ENCODE peak calls at places on chromosomes 2 and 18, in six cellular contexts. G, U, E, C, Q and H are unnamed samples.
A peak's percentile ranks its signal among the peaks of the same experiment; 100 is the strongest.

GRCh38 chr2:108958002-108958401 is 31.0 kb downstream of the EDAR start:
- DNase-seq in C (no peak), G (no peak), E (no peak), U (no peak), Q (no peak), H (no peak)

GRCh38 chr2:16330571-16331351 is 334.9 kb downstream of the CYRIA start:
- DNase-seq in U (peak; percentile 51), G (no peak), E (no peak), C (peak; percentile 8), Q (no peak), H (peak; percentile 76)

GRCh38 chr2:221570321-221571107 is 1.6 kb downstream of the EPHA4 start:
- DNase-seq in C (peak; percentile 34), U (peak; percentile 59), E (no peak), Q (no peak), G (peak; percentile 31), H (peak; percentile 54)

GRCh38 chr2:60453301-60453700 is 100.2 kb downstream of the BCL11A start:
- DNase-seq in C (no peak), U (peak; percentile 92), E (peak; percentile 62), Q (no peak), G (no peak), H (peak; percentile 54)

GRCh38 chr2:198309673-198310280 is 505.4 kb downstream of the PLCL1 start:
- DNase-seq in U (peak; percentile 50), C (peak; percentile 52), Q (peak; percentile 21), E (no peak), G (peak; percentile 38), H (peak; percentile 57)

GRCh38 chr2:4604767-4605166 is 901.4 kb downstream of the DCDC2C start:
- DNase-seq in E (no peak), U (peak; percentile 37), Q (no peak), G (no peak), C (no peak), H (no peak)

GRCh38 chr2:171723724-171724683 is 36.7 kb downstream of the DYNC1I2 start:
- DNase-seq in U (peak; percentile 42), Q (no peak), G (peak; percentile 79), C (no peak), E (peak; percentile 1), H (peak; percentile 26)

GRCh38 chr18:79609021-79609461 is 70.6 kb upstream of the CTDP1 start:
- DNase-seq in G (no peak), U (no peak), C (no peak), E (no peak), Q (no peak), H (no peak)

GRCh38 chr2:186559848-186560247 is 30.0 kb upstream of the ITGAV start:
- DNase-seq in Q (no peak), G (no peak), U (no peak), E (no peak), C (no peak), H (no peak)

GRCh38 chr2:174158003-174158402 is 90.3 kb downstream of the OLA1 start:
- DNase-seq in Q (peak; percentile 47), U (peak; percentile 65), C (peak; percentile 38), E (no peak), G (no peak), H (peak; percentile 20)

GRCh38 chr2:158502984-158503383 is 46.2 kb downstream of the PKP4 start:
- DNase-seq in Q (peak; percentile 46), G (peak; percentile 83), E (no peak), U (no peak), C (peak; percentile 47), H (no peak)

GRCh38 chr18:60112369-60112768 is 212.6 kb downstream of the PMAIP1 start:
- DNase-seq in Q (no peak), G (no peak), U (no peak), C (no peak), E (no peak), H (no peak)

GRCh38 chr2:128416781-128417180 is 98.1 kb upstream of the HS6ST1 start:
- DNase-seq in E (no peak), Q (no peak), U (no peak), C (no peak), G (no peak), H (no peak)

GRCh38 chr2:56314809-56315208 is 131.0 kb downstream of the CCDC85A start:
- DNase-seq in U (no peak), C (no peak), Q (no peak), E (no peak), G (no peak), H (no peak)

GRCh38 chr18:57767259-57768050 is 35.7 kb downstream of the ATP8B1 start:
- DNase-seq in G (no peak), U (no peak), E (no peak), C (no peak), Q (no peak), H (no peak)

GRCh38 chr18:57759650-57760049 is 43.5 kb downstream of the ATP8B1 start:
- DNase-seq in Q (peak; percentile 82), E (no peak), C (peak; percentile 47), U (no peak), G (no peak), H (no peak)

GRCh38 chr18:57762686-57763085 is 40.4 kb downstream of the ATP8B1 start:
- DNase-seq in Q (peak; percentile 33), E (no peak), G (no peak), U (no peak), C (no peak), H (no peak)

GRCh38 chr18:57768557-57769326 is 34.4 kb downstream of the ATP8B1 start:
- DNase-seq in E (no peak), C (no peak), Q (no peak), G (peak; percentile 61), U (no peak), H (no peak)

DNA sequence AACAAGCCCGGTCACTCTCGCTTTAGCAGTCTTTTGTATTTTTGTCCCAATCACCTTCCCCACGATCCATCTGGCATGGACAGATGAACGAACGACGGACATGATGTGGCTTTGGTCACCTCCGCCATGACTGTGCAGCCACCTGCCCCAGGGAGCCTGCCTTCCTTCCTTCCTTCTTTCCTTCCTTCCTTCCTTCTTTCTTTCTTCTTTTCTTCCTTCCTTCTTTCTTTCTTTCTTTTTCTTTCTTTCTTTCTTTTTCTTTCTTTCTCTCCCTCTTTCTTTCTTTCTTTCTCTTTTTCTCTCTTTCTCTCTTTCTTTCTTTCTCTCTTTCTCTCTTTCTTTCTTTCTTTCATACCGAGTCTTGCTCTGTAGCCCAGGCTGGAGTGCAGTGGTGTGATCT is 39.0 kb downstream of the ATP8B1 start:
- DNase-seq in G (no peak), U (no peak), E (no peak), Q (no peak), C (no peak), H (no peak)
- H3K14ac ChIP-seq in G (no peak overlapping the region), U (no peak overlapping the region), E (no peak overlapping the region), Q (no peak overlapping the region), C (no peak overlapping the region), H (no peak overlapping the region)

GRCh38 chr18:58784601-58785137 is 80.0 kb upstream of the ZNF532 start:
- DNase-seq in E (no peak), U (peak; percentile 50), C (peak; percentile 37), G (no peak), Q (peak; percentile 42), H (no peak)
- H3K4ac ChIP-seq in E (no peak overlapping the region), U (no peak overlapping the region), C (peak overlapping the region; percentile 88), G (peak overlapping the region; percentile 80), Q (peak overlapping the region; percentile 89), H (no peak overlapping the region)

GRCh38 chr2:102432386-102432785 is 9.4 kb downstream of the IL18RAP start:
- DNase-seq in G (no peak), U (no peak), E (no peak), C (no peak), Q (peak; percentile 32), H (no peak)
- H3K14ac ChIP-seq in G (no peak overlapping the region), U (no peak overlapping the region), E (no peak overlapping the region), C (no peak overlapping the region), Q (no peak overlapping the region), H (no peak overlapping the region)

GRCh38 chr2:63668000-63668399 is 79.2 kb downstream of the MDH1 start:
- DNase-seq in E (no peak), U (no peak), C (no peak), Q (no peak), G (no peak), H (no peak)
- H3K4ac ChIP-seq in E (no peak overlapping the region), U (no peak overlapping the region), C (no peak overlapping the region), Q (no peak overlapping the region), G (no peak overlapping the region), H (no peak overlapping the region)

GRCh38 chr2:20141056-20141762 is 83.7 kb downstream of the SDC1 start:
- DNase-seq in U (peak; percentile 50), G (peak; percentile 96), Q (no peak), E (no peak), C (peak; percentile 82), H (no peak)
- H3K14ac ChIP-seq in U (no peak overlapping the region), G (peak overlapping the region; percentile 12), Q (peak overlapping the region; percentile 11), E (no peak overlapping the region), C (no peak overlapping the region), H (no peak overlapping the region)

DNA sequence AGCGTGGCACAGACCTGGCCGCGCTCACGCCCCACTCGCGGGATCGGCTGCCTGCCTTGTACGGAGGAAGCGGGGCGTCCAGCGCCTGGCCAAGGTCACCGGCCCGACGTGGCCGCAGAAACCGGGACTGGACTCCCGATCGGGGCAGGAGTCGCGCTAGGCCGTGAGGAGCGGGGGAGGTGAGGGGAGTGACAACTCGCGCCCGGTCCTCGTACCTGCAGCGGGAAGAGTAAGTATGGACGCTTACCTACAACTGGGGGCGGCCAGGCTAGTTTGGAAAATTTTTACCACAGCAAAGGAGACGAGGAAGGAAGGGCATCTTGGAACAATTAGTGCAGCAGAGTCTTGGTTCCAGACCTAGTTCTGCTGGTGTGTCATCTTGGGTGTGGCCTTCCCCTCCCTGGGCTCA is 653 bp downstream of the UBE2F start:
- DNase-seq in G (no peak), U (no peak), C (peak; percentile 33), E (no peak), Q (peak; percentile 14), H (no peak)
- H3K4ac ChIP-seq in G (peak overlapping the region; percentile 75), U (no peak overlapping the region), C (no peak overlapping the region), E (no peak overlapping the region), Q (peak overlapping the region; percentile 80), H (no peak overlapping the region)

GRCh38 chr2:9492927-9493326 is 18.6 kb downstream of the IAH1 start:
- DNase-seq in E (no peak), Q (no peak), U (no peak), G (no peak), C (no peak), H (no peak)
- H3K14ac ChIP-seq in E (no peak overlapping the region), Q (no peak overlapping the region), U (no peak overlapping the region), G (no peak overlapping the region), C (no peak overlapping the region), H (no peak overlapping the region)

DNA sequence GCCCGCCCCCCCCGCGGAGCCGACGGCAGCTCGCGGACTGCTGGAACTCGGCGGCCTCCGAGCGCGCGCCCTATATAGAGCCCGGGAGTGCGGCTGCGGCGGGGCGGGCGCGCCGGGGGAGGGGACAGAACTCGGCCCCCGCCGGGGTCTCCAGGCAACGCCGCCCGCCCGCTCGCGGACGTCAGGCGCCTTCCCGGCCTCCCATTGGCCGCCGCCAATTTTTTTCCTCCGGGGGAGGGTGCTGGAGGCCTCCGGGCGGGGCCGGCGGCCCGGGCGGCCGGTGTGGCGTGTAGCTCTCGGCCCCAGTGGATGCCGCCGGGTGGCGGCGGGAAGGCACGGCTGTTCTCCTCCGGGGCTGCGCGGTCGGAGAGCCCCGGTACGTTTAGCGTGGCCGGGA is at the start of gene ZFP36L2:
- DNase-seq in G (peak; percentile 93), U (peak; percentile 90), Q (peak; percentile 92), C (peak; percentile 97), E (no peak), H (peak; percentile 89)
- H3K4ac ChIP-seq in G (peak within 1 kb of the TSS; percentile 92), U (no peak within 1 kb of the TSS), Q (peak within 1 kb of the TSS; percentile 90), C (peak within 1 kb of the TSS; percentile 99), E (peak within 1 kb of the TSS; percentile 75), H (peak within 1 kb of the TSS; percentile 86)